ENCODE peak calls at places on chromosomes 2 and 18, in nine cellular contexts. X is heart left ventricle, L is uterus, E is gastrocnemius medialis, T is neural crest cell, O is lung, C is astrocyte of the spinal cord, V is HFFc6, J is fibroblast of villous mesenchyme. K is an unnamed sample.

GRCh38 chr18:37322497-37323035 is 243.0 kb downstream of the CELF4 start:
- DNase-seq in X (peak; percentile 28), L (no peak), E (no peak), T (peak; percentile 42), O (no peak), C (peak; percentile 12), V (no peak), J (peak; percentile 31), K (no peak)

GRCh38 chr18:36527740-36528455 is 230.4 kb downstream of the FHOD3 start:
- DNase-seq in X (no peak), L (no peak), E (no peak), T (no peak), O (no peak), C (no peak), V (no peak), J (no peak), K (no peak)

GRCh38 chr2:137525644-137526190 is 438.6 kb upstream of the HNMT start:
- DNase-seq in X (no peak), L (no peak), E (no peak), T (no peak), O (no peak), C (no peak), V (no peak), J (no peak), K (no peak)

GRCh38 chr2:33033524-33034150 is 86.9 kb downstream of the LTBP1 start:
- DNase-seq in X (no peak), L (peak; percentile 42), E (no peak), T (no peak), O (no peak), C (peak; percentile 75), V (peak; percentile 70), J (peak; percentile 69), K (no peak)

GRCh38 chr2:25256486-25256875 is 85.2 kb downstream of the DNMT3A start:
- DNase-seq in X (no peak), L (no peak), E (no peak), T (no peak), O (no peak), C (no peak), V (no peak), J (no peak), K (no peak)

GRCh38 chr2:216918088-216918680 is 58.3 kb upstream of the TNP1 start:
- DNase-seq in X (peak; percentile 38), L (peak; percentile 35), E (peak; percentile 75), T (no peak), O (no peak), C (peak; percentile 55), V (peak; percentile 61), J (peak; percentile 7), K (peak; percentile 5)

GRCh38 chr18:9017170-9017899 is 85.2 kb upstream of the NDUFV2 start:
- DNase-seq in X (peak; percentile 59), L (peak; percentile 46), E (peak; percentile 81), T (peak; percentile 42), O (peak; percentile 43), C (peak; percentile 97), V (peak; percentile 80), J (peak; percentile 88), K (peak; percentile 81)

GRCh38 chr2:238240761-238241711 is 1.2 kb upstream of the HES6 start:
- DNase-seq in X (peak; percentile 61), L (no peak), E (peak; percentile 93), T (peak; percentile 72), O (no peak), C (peak; percentile 44), V (no peak), J (peak; percentile 27), K (no peak)

DNA sequence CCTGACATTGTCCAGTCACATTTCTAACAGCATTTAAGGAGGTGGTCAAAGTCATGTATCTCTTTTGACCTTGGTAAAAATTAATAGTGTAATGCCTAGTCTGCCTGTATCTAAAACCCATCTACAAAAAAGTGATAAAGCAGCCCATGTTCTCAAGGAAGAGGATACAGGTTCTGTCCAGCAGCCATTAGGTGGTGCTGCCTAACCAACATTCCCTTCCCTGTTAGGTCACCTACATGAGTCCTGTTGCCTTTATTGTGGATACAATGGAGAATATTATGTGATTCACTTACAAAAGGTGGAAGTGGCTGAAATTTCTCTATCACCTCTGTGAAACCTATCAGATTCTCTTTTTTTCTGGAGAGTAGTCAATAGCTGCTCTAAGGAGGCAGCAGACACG is 52.5 kb downstream of the AQP4 start:
- DNase-seq in X (peak; percentile 22), L (peak; percentile 21), E (no peak), T (no peak), O (peak; percentile 50), C (no peak), V (no peak), J (no peak), K (no peak)
- TF ChIP-seq CTCF in X (peak; percentile 54), L (peak; percentile 19), E (no peak), T (peak; percentile 67), O (peak; percentile 30), C (peak; percentile 17), V (no peak), J (no peak), K (no peak)

GRCh38 chr2:103289101-103289725 is 527.4 kb downstream of the TMEM182 start:
- DNase-seq in X (no peak), L (no peak), E (no peak), T (no peak), O (no peak), C (no peak), V (no peak), J (no peak), K (no peak)

GRCh38 chr2:103285354-103285753 is 523.5 kb downstream of the TMEM182 start:
- DNase-seq in X (no peak), L (no peak), E (no peak), T (no peak), O (no peak), C (no peak), V (no peak), J (no peak), K (no peak)

GRCh38 chr2:103284750-103285149 is 522.9 kb downstream of the TMEM182 start:
- DNase-seq in X (no peak), L (no peak), E (no peak), T (no peak), O (no peak), C (no peak), V (no peak), J (no peak), K (no peak)
- TF ChIP-seq CTCF in X (no peak), L (no peak), E (no peak), T (no peak), O (no peak), C (no peak), V (no peak), J (no peak), K (no peak)

GRCh38 chr2:226798422-226799210 is 1.0 kb downstream of the IRS1 start:
- DNase-seq in X (peak; percentile 47), L (peak; percentile 66), E (peak; percentile 51), T (no peak), O (peak; percentile 41), C (peak; percentile 79), V (peak; percentile 44), J (peak; percentile 65), K (no peak)

GRCh38 chr2:226797989-226798421 is 1.6 kb downstream of the IRS1 start:
- DNase-seq in X (no peak), L (no peak), E (peak; percentile 25), T (no peak), O (no peak), C (no peak), V (no peak), J (peak; percentile 58), K (no peak)

GRCh38 chr2:226800941-226801784 is 1.5 kb upstream of the IRS1 start:
- DNase-seq in X (peak; percentile 88), L (peak; percentile 89), E (peak; percentile 72), T (peak; percentile 85), O (peak; percentile 87), C (peak; percentile 87), V (no peak), J (peak; percentile 70), K (no peak)

GRCh38 chr2:226799211-226799975 is at the start of gene IRS1:
- DNase-seq in X (peak; percentile 81), L (peak; percentile 83), E (peak; percentile 45), T (peak; percentile 60), O (peak; percentile 61), C (peak; percentile 90), V (peak; percentile 71), J (peak; percentile 84), K (peak; percentile 67)

DNA sequence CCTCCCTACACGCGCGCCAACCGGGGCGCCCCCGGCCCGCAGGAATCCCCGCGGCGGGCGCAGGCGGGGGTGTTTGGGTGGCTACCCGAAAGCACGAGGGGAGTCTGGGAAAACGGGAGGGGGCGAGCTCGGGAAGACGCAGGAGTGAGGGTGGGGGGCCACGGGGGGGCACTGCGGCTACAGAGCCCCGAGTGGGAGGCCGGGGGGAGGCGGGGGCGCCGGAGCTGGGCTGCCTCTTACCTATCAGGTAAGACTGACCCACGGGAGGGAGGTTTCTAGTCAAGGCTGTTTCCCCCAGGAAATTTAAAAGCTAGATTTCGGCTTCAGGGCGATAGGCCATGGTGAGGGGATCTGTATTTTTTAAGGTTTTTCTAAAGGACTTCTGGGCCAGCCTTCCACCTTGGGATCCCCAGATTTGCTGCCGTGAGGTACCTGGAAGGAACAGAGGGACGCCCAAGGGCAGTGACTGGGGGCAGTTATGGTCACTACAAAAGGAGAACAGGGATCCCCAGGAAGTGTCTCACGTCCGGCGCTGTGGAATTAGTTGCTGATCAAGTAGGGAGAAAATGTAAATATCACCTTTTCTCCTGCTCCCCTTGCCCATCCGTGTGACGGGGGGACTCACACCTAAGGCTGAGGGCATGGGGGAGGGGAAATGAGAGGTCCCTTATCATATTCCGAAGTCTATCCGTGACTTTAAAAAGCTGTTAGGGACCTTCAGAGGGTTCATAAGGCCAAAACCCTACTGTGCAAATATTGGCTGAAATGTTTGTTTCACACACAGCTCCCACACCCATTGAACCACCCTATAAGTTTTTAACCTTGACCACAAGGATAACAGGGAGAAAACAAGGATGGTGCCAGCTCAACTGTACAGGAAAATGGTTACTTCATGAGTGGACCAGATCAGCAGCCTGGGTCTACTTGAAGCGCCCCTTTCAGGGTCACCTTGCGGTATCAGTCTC is 638 bp upstream of the IRS1 start:
- DNase-seq in X (no peak), L (peak; percentile 73), E (peak; percentile 28), T (no peak), O (peak; percentile 29), C (peak; percentile 26), V (no peak), J (peak; percentile 32), K (no peak)
- TF ChIP-seq CTCF in X (no peak), L (no peak), E (peak; percentile 52), T (peak; percentile 14), O (no peak), C (no peak), V (peak; percentile 63), J (no peak), K (no peak)

GRCh38 chr18:67517224-67517765 is 775 bp upstream of the DSEL start:
- DNase-seq in X (peak; percentile 22), L (peak; percentile 20), E (peak; percentile 19), T (no peak), O (no peak), C (no peak), V (no peak), J (peak; percentile 34), K (no peak)

GRCh38 chr18:67516432-67517223 is at the start of gene DSEL:
- DNase-seq in X (peak; percentile 99), L (peak; percentile 98), E (peak; percentile 95), T (peak; percentile 99), O (peak; percentile 99), C (peak; percentile 97), V (peak; percentile 95), J (peak; percentile 97), K (peak; percentile 93)

GRCh38 chr18:67514465-67514864 is 2.1 kb downstream of the DSEL start:
- DNase-seq in X (no peak), L (no peak), E (no peak), T (no peak), O (no peak), C (no peak), V (no peak), J (peak; percentile 17), K (no peak)

GRCh38 chr18:67514901-67515540 is 1.5 kb downstream of the DSEL start:
- DNase-seq in X (no peak), L (no peak), E (no peak), T (no peak), O (no peak), C (peak; percentile 25), V (no peak), J (no peak), K (no peak)

DNA sequence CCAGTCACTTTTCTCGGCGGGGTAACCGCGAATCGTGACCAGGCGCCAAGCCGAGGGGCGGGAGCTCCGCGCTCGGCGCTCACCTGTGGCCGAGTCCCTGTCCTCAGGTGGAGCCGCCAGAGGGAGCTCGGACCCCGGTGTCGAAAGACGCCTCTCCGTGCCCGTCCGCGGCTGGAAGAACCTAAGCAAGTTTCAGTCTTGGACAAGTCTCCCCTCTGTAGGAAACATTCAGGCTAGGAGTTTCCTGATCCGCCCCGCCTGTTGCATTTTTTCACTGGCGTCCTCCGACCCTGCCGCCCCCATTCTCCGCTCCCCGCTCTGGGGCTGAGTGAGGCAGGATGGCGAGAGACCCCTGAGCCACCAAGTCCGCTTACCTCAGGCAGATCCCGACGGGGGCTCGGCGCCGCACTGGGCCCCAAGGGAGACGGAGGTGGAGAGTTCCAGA is 511 bp downstream of the DSEL start:
- DNase-seq in X (peak; percentile 84), L (peak; percentile 85), E (peak; percentile 77), T (peak; percentile 69), O (peak; percentile 88), C (peak; percentile 90), V (peak; percentile 78), J (peak; percentile 88), K (peak; percentile 64)
- TF ChIP-seq CTCF in X (peak; percentile 75), L (peak; percentile 70), E (peak; percentile 57), T (peak; percentile 80), O (peak; percentile 38), C (peak; percentile 84), V (peak; percentile 87), J (peak; percentile 83), K (peak; percentile 73)